ENCODE peak calls at places on chromosome 1, in six cellular contexts. J, G, C, H, X and K are unnamed samples.

GRCh38 chr1:14037101-14037807 is 337.3 kb downstream of the PRDM2 start:
- DNase-seq in J (no peak), G (no peak), C (no peak), H (no peak), X (no peak), K (no peak)

GRCh38 chr1:58391056-58391455 is 155.5 kb downstream of the OMA1 start:
- DNase-seq in J (no peak), G (no peak), C (no peak), H (no peak), X (peak; percentile 16), K (no peak)

GRCh38 chr1:221809101-221810029 is 67.5 kb upstream of the DUSP10 start:
- DNase-seq in J (peak; percentile 30), G (no peak), C (no peak), H (no peak), X (no peak), K (no peak)

GRCh38 chr1:234515821-234516241 is 36.9 kb upstream of the TARBP1 start:
- DNase-seq in J (peak; percentile 87), G (no peak), C (no peak), H (no peak), X (no peak), K (no peak)

GRCh38 chr1:117534995-117535467 is 70.8 kb upstream of the TENT5C start:
- DNase-seq in J (peak; percentile 78), G (peak; percentile 81), C (peak; percentile 48), H (peak; percentile 19), X (peak; percentile 65), K (no peak)

GRCh38 chr1:151479462-151479861 is 20.2 kb upstream of the POGZ start:
- DNase-seq in J (no peak), G (no peak), C (no peak), H (no peak), X (no peak), K (no peak)

GRCh38 chr1:14822996-14823395 is 224.5 kb downstream of the KAZN start:
- DNase-seq in J (no peak), G (no peak), C (no peak), H (no peak), X (no peak), K (no peak)

GRCh38 chr1:226609836-226610455 is 61.4 kb downstream of the STUM start:
- DNase-seq in J (peak; percentile 88), G (no peak), C (no peak), H (no peak), X (no peak), K (no peak)

GRCh38 chr1:184535191-184535970 is 148.6 kb downstream of the C1orf21 start:
- DNase-seq in J (peak; percentile 93), G (no peak), C (no peak), H (no peak), X (no peak), K (no peak)

GRCh38 chr1:18141661-18142060 is 34.1 kb downstream of the IGSF21 start:
- DNase-seq in J (no peak), G (no peak), C (no peak), H (no peak), X (no peak), K (no peak)

GRCh38 chr1:167554028-167554779 is 642 bp upstream of the CREG1 start:
- DNase-seq in J (no peak), G (no peak), C (no peak), H (no peak), X (no peak), K (no peak)

GRCh38 chr1:204495078-204495753 is 611 bp upstream of the PIK3C2B start:
- DNase-seq in J (no peak), G (no peak), C (no peak), H (no peak), X (no peak), K (no peak)

GRCh38 chr1:179253286-179253972 is 24.0 kb upstream of the ABL2 start:
- DNase-seq in J (peak; percentile 27), G (no peak), C (no peak), H (no peak), X (no peak), K (no peak)

GRCh38 chr1:162072770-162073169 is 3.3 kb downstream of the NOS1AP start:
- DNase-seq in J (no peak), G (no peak), C (no peak), H (no peak), X (no peak), K (no peak)

GRCh38 chr1:153790282-153790995 is 15.2 kb downstream of the SLC27A3 start:
- DNase-seq in J (peak; percentile 79), G (no peak), C (no peak), H (peak; percentile 90), X (no peak), K (peak; percentile 91)

GRCh38 chr1:154550657-154551056 is 7.8 kb downstream of the UBE2Q1 start:
- DNase-seq in J (no peak), G (no peak), C (no peak), H (no peak), X (no peak), K (no peak)

GRCh38 chr1:10051656-10052055 is 18.9 kb downstream of the UBE4B start:
- DNase-seq in J (no peak), G (no peak), C (no peak), H (no peak), X (no peak), K (no peak)

GRCh38 chr1:116390195-116390594 is 17.2 kb downstream of the ATP1A1 start:
- DNase-seq in J (no peak), G (no peak), C (no peak), H (no peak), X (no peak), K (no peak)

GRCh38 chr1:158933621-158934020 is 2.3 kb downstream of the PYHIN1 start:
- DNase-seq in J (no peak), G (no peak), C (no peak), H (no peak), X (no peak), K (no peak)

GRCh38 chr1:90986954-90987353 is 34.9 kb downstream of the ZNF644 start:
- DNase-seq in J (no peak), G (no peak), C (no peak), H (no peak), X (no peak), K (no peak)

GRCh38 chr1:6260433-6260934 is 414 bp downstream of the GPR153 start:
- DNase-seq in J (no peak), G (no peak), C (no peak), H (peak; percentile 64), X (no peak), K (no peak)

GRCh38 chr1:41954533-41954944 is 35.8 kb upstream of the HIVEP3 start:
- DNase-seq in J (peak; percentile 70), G (no peak), C (peak; percentile 49), H (no peak), X (no peak), K (no peak)

GRCh38 chr1:111801071-111801850 is 45.6 kb downstream of the DDX20 start:
- DNase-seq in J (no peak), G (peak; percentile 22), C (no peak), H (no peak), X (no peak), K (no peak)

GRCh38 chr1:183548136-183548535 is 42.1 kb downstream of the NCF2 start:
- DNase-seq in J (no peak), G (no peak), C (no peak), H (no peak), X (no peak), K (no peak)

GRCh38 chr1:2330511-2331199 is 60.7 kb downstream of the MORN1 start:
- DNase-seq in J (peak; percentile 76), G (peak; percentile 62), C (peak; percentile 93), H (peak; percentile 75), X (no peak), K (peak; percentile 80)

GRCh38 chr1:39226836-39227235 is 22.3 kb downstream of the MACF1 start:
- DNase-seq in J (no peak), G (no peak), C (no peak), H (no peak), X (no peak), K (no peak)

GRCh38 chr1:15055736-15056415 is 97.7 kb upstream of the TMEM51 start:
- DNase-seq in J (no peak), G (no peak), C (no peak), H (no peak), X (no peak), K (no peak)

GRCh38 chr1:75438355-75438754 is 172.6 kb downstream of the SLC44A5 start:
- DNase-seq in J (no peak), G (no peak), C (no peak), H (no peak), X (no peak), K (no peak)

GRCh38 chr1:25356441-25356840 is 18.3 kb downstream of the TMEM50A start:
- DNase-seq in J (no peak), G (no peak), C (no peak), H (no peak), X (no peak), K (no peak)

GRCh38 chr1:5448486-5448885 is 543.7 kb downstream of the NPHP4 start:
- DNase-seq in J (no peak), G (no peak), C (no peak), H (no peak), X (no peak), K (no peak)

GRCh38 chr1:212396638-212397037 is 18.0 kb downstream of the PACC1 start:
- DNase-seq in J (peak; percentile 5), G (no peak), C (no peak), H (no peak), X (no peak), K (no peak)

GRCh38 chr1:193448682-193449461 is 262.5 kb upstream of the B3GALT2 start:
- DNase-seq in J (no peak), G (no peak), C (no peak), H (no peak), X (peak; percentile 12), K (no peak)

GRCh38 chr1:10368194-10368593 is 30.7 kb upstream of the PGD start:
- DNase-seq in J (no peak), G (no peak), C (peak; percentile 47), H (no peak), X (no peak), K (no peak)

GRCh38 chr1:236603896-236604217 is 459 bp downstream of the HEATR1 start:
- DNase-seq in J (peak; percentile 57), G (no peak), C (peak; percentile 32), H (no peak), X (no peak), K (no peak)

GRCh38 chr1:204232530-204232929 is 18.7 kb upstream of the GOLT1A start:
- DNase-seq in J (peak; percentile 69), G (no peak), C (no peak), H (no peak), X (no peak), K (no peak)

GRCh38 chr1:203069028-203069804 is 16.6 kb downstream of the MYOG start:
- DNase-seq in J (no peak), G (no peak), C (no peak), H (no peak), X (no peak), K (no peak)